ENCODE peak calls at places on chromosome 11, in nine cellular contexts. D is IMR-90, O is GM12891, X is heart left ventricle, I is K562, F is stomach, Q is spleen, M is endothelial cell of umbilical vein, U is right lobe of liver. K is an unnamed sample.

GRCh38 chr11:71988050-71988449 is 10.7 kb upstream of the IL18BP start:
- DNase-seq in D (peak), O (no peak), X (no peak), I (no peak), F (no peak), Q (no peak), M (no peak), U (no peak), K (no peak)

GRCh38 chr11:375065-376025 is 6.0 kb downstream of the B4GALNT4 start:
- DNase-seq in D (no peak), O (no peak), X (peak), I (no peak), F (no peak), Q (no peak), M (no peak), U (no peak), K (no peak)

GRCh38 chr11:114158886-114159285 is 99.4 kb downstream of the ZBTB16 start:
- DNase-seq in D (peak), O (no peak), X (no peak), I (no peak), F (no peak), Q (no peak), M (no peak), U (no peak), K (no peak)

GRCh38 chr11:134734446-134734845 is 322.4 kb upstream of the B3GAT1 start:
- DNase-seq in D (no peak), O (no peak), X (no peak), I (no peak), F (no peak), Q (peak), M (no peak), U (no peak), K (peak)

GRCh38 chr11:30012346-30012745 is 4.5 kb downstream of the KCNA4 start:
- DNase-seq in D (no peak), O (no peak), X (peak), I (no peak), F (no peak), Q (no peak), M (no peak), U (no peak), K (no peak)

GRCh38 chr11:68889948-68890446 is 13.6 kb downstream of the MRPL21 start:
- DNase-seq in D (peak), O (no peak), X (no peak), I (peak), F (no peak), Q (peak), M (no peak), U (no peak), K (peak)

GRCh38 chr11:61587951-61588695 is 7.2 kb upstream of the SYT7 start:
- DNase-seq in D (no peak), O (peak), X (peak), I (peak), F (peak), Q (peak), M (peak), U (peak), K (no peak)

GRCh38 chr11:45665206-45665932 is at the start of gene CHST1:
- DNase-seq in D (no peak), O (no peak), X (peak), I (no peak), F (peak), Q (peak), M (peak), U (peak), K (peak)

GRCh38 chr11:125091247-125091876 is 20.1 kb downstream of the TMEM218 start:
- DNase-seq in D (peak), O (no peak), X (no peak), I (peak), F (no peak), Q (peak), M (peak), U (no peak), K (no peak)

GRCh38 chr11:119277660-119278059 is 39.3 kb downstream of the MCAM start:
- DNase-seq in D (no peak), O (no peak), X (no peak), I (no peak), F (no peak), Q (no peak), M (no peak), U (no peak), K (no peak)

GRCh38 chr11:118691926-118692830 is 12.7 kb upstream of the TREH start:
- DNase-seq in D (peak), O (no peak), X (peak), I (no peak), F (no peak), Q (peak), M (no peak), U (no peak), K (no peak)

GRCh38 chr11:31795706-31796522 is 15.2 kb downstream of the PAX6 start:
- DNase-seq in D (no peak), O (no peak), X (no peak), I (no peak), F (no peak), Q (no peak), M (no peak), U (no peak), K (no peak)

GRCh38 chr11:79139900-79140299 is 300.9 kb downstream of the TENM4 start:
- DNase-seq in D (no peak), O (no peak), X (no peak), I (no peak), F (no peak), Q (no peak), M (no peak), U (no peak), K (no peak)

GRCh38 chr11:61797263-61797944 is 4.7 kb downstream of the FEN1 start:
- DNase-seq in D (peak), O (no peak), X (peak), I (peak), F (peak), Q (peak), M (peak), U (peak), K (no peak)

GRCh38 chr11:64659417-64660144 is 63.4 kb downstream of the NRXN2 start:
- DNase-seq in D (peak), O (no peak), X (no peak), I (peak), F (no peak), Q (no peak), M (no peak), U (no peak), K (no peak)

GRCh38 chr11:33703771-33704170 is 3.1 kb upstream of the C11orf91 start:
- DNase-seq in D (peak), O (no peak), X (no peak), I (no peak), F (peak), Q (no peak), M (peak), U (peak), K (no peak)
- TF ChIP-seq POLR2A in D (no peak), O (no peak), X (no peak), I (no peak), F (no peak), Q (no peak), M (no peak), U (no peak), K (no peak)

GRCh38 chr11:8043756-8044155 is 37.3 kb upstream of the TUB start:
- DNase-seq in D (no peak), O (no peak), X (no peak), I (no peak), F (no peak), Q (no peak), M (no peak), U (no peak), K (peak)

GRCh38 chr11:8040921-8041285 is 40.1 kb upstream of the TUB start:
- DNase-seq in D (no peak), O (no peak), X (no peak), I (no peak), F (no peak), Q (peak), M (no peak), U (no peak), K (no peak)

GRCh38 chr11:8039530-8040260 is 41.3 kb upstream of the TUB start:
- DNase-seq in D (no peak), O (no peak), X (no peak), I (no peak), F (peak), Q (peak), M (no peak), U (no peak), K (peak)

GRCh38 chr11:8040261-8040920 is 40.6 kb upstream of the TUB start:
- DNase-seq in D (no peak), O (no peak), X (no peak), I (no peak), F (no peak), Q (peak), M (no peak), U (no peak), K (peak)

GRCh38 chr11:8041576-8041975 is 39.4 kb upstream of the TUB start:
- DNase-seq in D (no peak), O (no peak), X (no peak), I (no peak), F (no peak), Q (peak), M (no peak), U (no peak), K (no peak)
- TF ChIP-seq POLR2A in D (no peak), O (no peak), X (no peak), I (no peak), F (no peak), Q (no peak), M (no peak), U (no peak), K (no peak)

GRCh38 chr11:2934611-2935239 is 5.5 kb upstream of the PHLDA2 start:
- DNase-seq in D (no peak), O (no peak), X (no peak), I (no peak), F (no peak), Q (peak), M (no peak), U (no peak), K (no peak)

GRCh38 chr11:2931771-2932738 is 2.8 kb upstream of the PHLDA2 start:
- DNase-seq in D (no peak), O (no peak), X (no peak), I (no peak), F (no peak), Q (peak), M (no peak), U (no peak), K (peak)

GRCh38 chr11:2932850-2933251 is 3.6 kb upstream of the PHLDA2 start:
- DNase-seq in D (peak), O (no peak), X (no peak), I (no peak), F (no peak), Q (peak), M (peak), U (no peak), K (no peak)

GRCh38 chr11:2934057-2934550 is 4.9 kb upstream of the PHLDA2 start:
- DNase-seq in D (no peak), O (no peak), X (no peak), I (no peak), F (no peak), Q (no peak), M (no peak), U (no peak), K (no peak)

GRCh38 chr11:2933376-2934056 is 4.3 kb upstream of the PHLDA2 start:
- DNase-seq in D (peak), O (no peak), X (peak), I (no peak), F (peak), Q (peak), M (peak), U (peak), K (peak)
- TF ChIP-seq POLR2A in D (peak), O (no peak), X (no peak), I (no peak), F (no peak), Q (no peak), M (no peak), U (no peak), K (no peak)

GRCh38 chr11:129817282-129818051 is 1.8 kb downstream of the TMEM45B start:
- DNase-seq in D (no peak), O (no peak), X (no peak), I (no peak), F (no peak), Q (no peak), M (no peak), U (no peak), K (no peak)

GRCh38 chr11:129814244-129814992 is 1.2 kb upstream of the TMEM45B start:
- DNase-seq in D (no peak), O (no peak), X (no peak), I (peak), F (no peak), Q (peak), M (no peak), U (no peak), K (no peak)

GRCh38 chr11:129813216-129813791 is 2.3 kb upstream of the TMEM45B start:
- DNase-seq in D (no peak), O (no peak), X (no peak), I (no peak), F (no peak), Q (no peak), M (no peak), U (no peak), K (no peak)

GRCh38 chr11:129819237-129819636 is 3.6 kb downstream of the TMEM45B start:
- DNase-seq in D (no peak), O (no peak), X (no peak), I (no peak), F (no peak), Q (no peak), M (no peak), U (no peak), K (no peak)

DNA sequence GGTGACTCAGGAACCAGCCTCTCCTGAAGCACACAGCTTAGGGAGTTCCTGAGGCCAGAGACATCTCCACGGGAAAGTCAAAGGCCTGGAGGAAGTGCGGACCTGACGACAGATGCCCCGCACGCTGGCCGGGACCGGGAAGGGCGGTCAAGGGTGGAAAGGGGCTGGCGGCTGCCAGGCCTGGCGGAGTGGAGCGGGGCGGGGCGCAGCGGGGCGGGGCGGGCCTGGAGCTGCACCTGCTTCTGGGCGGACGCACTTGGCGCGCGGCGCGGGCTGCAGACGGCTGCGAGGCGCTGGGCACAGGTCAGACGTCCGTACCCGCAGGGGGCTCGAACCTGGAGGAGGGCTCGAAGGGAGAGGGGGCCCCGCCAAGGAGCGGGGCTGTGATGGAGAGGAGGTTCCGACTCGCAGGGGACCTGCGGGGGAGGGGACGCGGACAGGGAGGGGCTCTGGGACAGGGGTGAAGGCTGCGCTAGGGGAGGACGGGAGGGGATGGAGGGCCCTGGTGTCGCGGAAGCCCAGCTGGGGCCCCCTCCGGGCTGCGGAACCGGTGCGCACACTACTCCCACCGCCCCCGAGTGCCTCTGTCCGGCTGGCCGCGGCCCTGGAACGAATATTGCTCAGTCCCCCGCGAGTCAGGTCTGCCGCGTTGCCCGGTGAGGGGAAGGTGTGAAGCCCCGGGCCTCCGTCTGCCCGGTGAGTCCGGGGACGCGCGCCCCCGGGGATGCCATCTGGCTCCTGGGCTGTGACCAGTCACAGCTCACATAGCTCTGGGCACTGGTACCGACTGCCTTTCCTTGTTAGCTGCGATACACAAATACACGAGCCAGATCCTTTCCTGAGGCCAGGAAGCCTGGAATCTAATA is at the start of gene TMEM45B:
- DNase-seq in D (no peak), O (no peak), X (no peak), I (no peak), F (peak), Q (peak), M (no peak), U (peak), K (no peak)
- TF ChIP-seq POLR2A in D (no peak), O (no peak), X (no peak), I (no peak), F (no peak), Q (no peak), M (no peak), U (peak), K (no peak)

DNA sequence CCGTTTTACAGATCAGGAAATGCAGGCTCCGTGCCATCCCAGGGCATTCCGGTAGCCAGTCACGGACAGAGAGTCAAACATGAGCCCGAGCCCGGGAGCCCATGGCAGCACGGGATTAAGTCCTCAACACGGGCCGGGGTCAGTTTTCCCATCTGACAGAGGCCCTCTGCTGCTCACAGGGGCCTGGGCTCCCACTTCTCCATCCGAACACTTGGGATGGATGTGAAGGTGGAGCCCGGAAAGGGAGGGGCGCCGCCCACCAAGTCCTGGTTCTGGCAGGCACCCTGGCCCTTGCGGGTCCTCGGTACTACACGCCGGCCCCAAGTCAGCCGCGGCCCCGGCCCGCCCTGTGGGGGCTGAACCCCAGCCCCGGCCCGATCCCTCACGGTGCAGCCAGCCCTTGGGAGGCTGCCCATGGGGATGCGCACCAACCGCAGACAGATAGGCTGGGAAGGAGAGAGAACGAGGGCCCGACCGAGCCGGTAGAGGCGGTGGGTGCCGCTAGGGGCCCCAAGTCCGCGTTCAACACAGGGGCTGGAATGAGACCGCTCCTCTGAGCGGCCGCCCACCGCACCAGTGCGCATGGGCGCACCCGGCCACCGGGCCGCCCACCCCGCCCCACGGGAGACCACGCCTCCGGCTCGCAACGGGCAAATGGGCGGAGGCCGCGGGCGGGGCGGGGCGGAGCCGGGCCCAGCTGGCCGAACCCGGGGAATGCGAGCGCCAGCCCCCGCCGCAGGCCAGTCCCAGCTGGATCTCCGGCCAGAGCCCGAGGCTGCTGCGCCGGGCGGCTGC is at the start of gene CAPN5:
- DNase-seq in D (peak), O (peak), X (peak), I (peak), F (peak), Q (peak), M (peak), U (peak), K (peak)
- TF ChIP-seq POLR2A in D (peak), O (no peak), X (peak), I (no peak), F (no peak), Q (no peak), M (no peak), U (peak), K (no peak)

GRCh38 chr11:74744277-74744676 is 4.4 kb upstream of the RNF169 start:
- DNase-seq in D (peak), O (no peak), X (no peak), I (no peak), F (no peak), Q (no peak), M (peak), U (no peak), K (no peak)

GRCh38 chr11:74746868-74747267 is 1.8 kb upstream of the RNF169 start:
- DNase-seq in D (no peak), O (no peak), X (no peak), I (no peak), F (no peak), Q (no peak), M (no peak), U (no peak), K (no peak)

GRCh38 chr11:74749127-74749964 is 697 bp downstream of the RNF169 start:
- DNase-seq in D (peak), O (peak), X (peak), I (peak), F (peak), Q (peak), M (peak), U (peak), K (peak)

GRCh38 chr11:74749965-74750296 is 1.3 kb downstream of the RNF169 start:
- DNase-seq in D (no peak), O (no peak), X (no peak), I (no peak), F (no peak), Q (no peak), M (no peak), U (no peak), K (no peak)

DNA sequence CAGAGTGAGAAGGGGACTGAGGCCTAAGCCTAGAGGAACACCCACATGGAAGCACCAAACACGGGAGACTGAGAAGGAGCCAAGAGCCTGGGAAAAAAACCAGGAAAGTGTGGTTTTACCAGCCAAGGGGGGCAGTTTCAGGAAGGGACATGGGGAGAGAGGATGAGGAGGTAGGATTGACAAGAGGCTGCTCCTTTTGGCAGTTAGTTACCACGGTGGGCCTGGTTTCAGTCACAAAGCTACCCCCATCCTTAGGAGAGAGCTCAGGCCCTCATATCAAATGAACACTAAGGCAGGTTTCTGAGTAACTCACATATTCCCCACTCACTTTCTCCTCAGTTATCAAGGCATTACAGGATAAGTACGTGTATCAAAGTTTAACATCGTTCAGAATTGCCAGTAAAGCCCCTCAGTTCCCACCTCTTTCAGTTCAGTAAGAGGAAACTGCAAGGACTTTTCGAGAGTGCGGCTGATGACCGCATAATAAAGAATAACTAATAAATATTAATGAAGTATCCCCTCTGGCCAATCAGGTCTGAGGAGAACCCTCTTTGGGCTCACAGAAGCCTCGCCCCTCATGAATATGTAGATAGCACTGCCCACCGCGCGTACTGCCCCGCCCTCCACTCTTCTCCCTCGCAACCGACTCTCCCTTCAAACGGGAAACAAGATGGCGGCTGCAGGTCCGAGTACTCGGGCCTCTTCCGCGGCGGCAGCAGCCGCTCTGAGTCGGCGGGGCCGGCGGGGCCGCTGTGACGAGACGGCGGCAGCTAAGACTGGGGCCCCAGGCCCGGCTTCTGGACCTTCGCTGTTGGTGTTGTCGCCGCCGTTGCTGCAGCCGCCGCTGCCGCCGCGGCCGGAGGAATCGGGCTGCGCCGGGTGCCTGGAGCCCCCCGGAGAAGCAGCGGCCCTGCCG is at the start of gene RNF169:
- DNase-seq in D (peak), O (peak), X (peak), I (peak), F (peak), Q (peak), M (peak), U (peak), K (peak)
- TF ChIP-seq POLR2A in D (peak), O (peak), X (no peak), I (peak), F (peak), Q (no peak), M (peak), U (peak), K (peak)